ENCODE peak calls at places on chromosomes 3 and 15, in four cellular contexts. U, X, S and W are unnamed samples.

GRCh38 chr3:134094491-134094890 is 64.8 kb upstream of the SLCO2A1 start:
- DNase-seq in U (no peak), X (no peak), S (no peak), W (no peak)

GRCh38 chr15:95303659-95304058 is 1026.8 kb upstream of the NR2F2 start:
- DNase-seq in U (no peak), X (no peak), S (no peak), W (no peak)

GRCh38 chr3:114860526-114860925 is 286.6 kb downstream of the ZBTB20 start:
- DNase-seq in U (no peak), X (no peak), S (no peak), W (no peak)

GRCh38 chr15:60426870-60427528 is 29.2 kb upstream of the ANXA2 start:
- DNase-seq in U (no peak), X (no peak), S (no peak), W (no peak)

GRCh38 chr3:14150491-14151230 is 25.8 kb downstream of the TMEM43 start:
- DNase-seq in U (no peak), X (no peak), S (no peak), W (no peak)

GRCh38 chr3:165903885-165904284 is 66.7 kb upstream of the BCHE start:
- DNase-seq in U (no peak), X (no peak), S (no peak), W (no peak)

GRCh38 chr15:76576526-76577279 is 240.1 kb downstream of the ISL2 start:
- DNase-seq in U (no peak), X (peak), S (peak), W (peak)

GRCh38 chr3:113546414-113546893 is 14.1 kb downstream of the SIDT1 start:
- DNase-seq in U (no peak), X (no peak), S (no peak), W (no peak)

GRCh38 chr3:72888546-72889309 is 882 bp downstream of the GXYLT2 start:
- DNase-seq in U (no peak), X (no peak), S (peak), W (peak)

GRCh38 chr3:50010959-50011358 is 71.0 kb downstream of the RBM6 start:
- DNase-seq in U (no peak), X (no peak), S (no peak), W (no peak)

GRCh38 chr3:146747928-146748327 is 142.8 kb upstream of the PLSCR5 start:
- DNase-seq in U (no peak), X (no peak), S (no peak), W (no peak)

GRCh38 chr3:48142316-48142870 is 45.8 kb downstream of the CDC25A start:
- DNase-seq in U (peak), X (no peak), S (no peak), W (no peak)

GRCh38 chr15:39736646-39737550 is 45.7 kb downstream of the FSIP1 start:
- DNase-seq in U (no peak), X (no peak), S (peak), W (no peak)

GRCh38 chr15:66761723-66762595 is 59.9 kb downstream of the SMAD6 start:
- DNase-seq in U (no peak), X (no peak), S (no peak), W (no peak)

GRCh38 chr3:50089603-50089945 is 855 bp downstream of the RBM5 start:
- DNase-seq in U (no peak), X (no peak), S (no peak), W (no peak)

GRCh38 chr3:182917134-182917533 is 63.2 kb downstream of the DCUN1D1 start:
- DNase-seq in U (no peak), X (no peak), S (no peak), W (no peak)

GRCh38 chr3:99954914-99955644 is 137.4 kb downstream of the CMSS1 start:
- DNase-seq in U (no peak), X (no peak), S (no peak), W (no peak)

GRCh38 chr3:5729852-5730251 is 542.3 kb downstream of the EDEM1 start:
- DNase-seq in U (no peak), X (no peak), S (no peak), W (no peak)

GRCh38 chr15:74196175-74196574 is 6.4 kb downstream of the STRA6 start:
- DNase-seq in U (no peak), X (no peak), S (peak), W (peak)

GRCh38 chr3:130490246-130490645 is 26.7 kb upstream of the COL6A6 start:
- DNase-seq in U (no peak), X (no peak), S (no peak), W (no peak)

GRCh38 chr3:106059953-106060517 is 191.2 kb upstream of the CBLB start:
- DNase-seq in U (no peak), X (no peak), S (no peak), W (no peak)

GRCh38 chr3:106056919-106057318 is 188.1 kb upstream of the CBLB start:
- DNase-seq in U (no peak), X (no peak), S (no peak), W (no peak)

GRCh38 chr3:106063909-106064308 is 195.1 kb upstream of the CBLB start:
- DNase-seq in U (no peak), X (no peak), S (no peak), W (no peak)

DNA sequence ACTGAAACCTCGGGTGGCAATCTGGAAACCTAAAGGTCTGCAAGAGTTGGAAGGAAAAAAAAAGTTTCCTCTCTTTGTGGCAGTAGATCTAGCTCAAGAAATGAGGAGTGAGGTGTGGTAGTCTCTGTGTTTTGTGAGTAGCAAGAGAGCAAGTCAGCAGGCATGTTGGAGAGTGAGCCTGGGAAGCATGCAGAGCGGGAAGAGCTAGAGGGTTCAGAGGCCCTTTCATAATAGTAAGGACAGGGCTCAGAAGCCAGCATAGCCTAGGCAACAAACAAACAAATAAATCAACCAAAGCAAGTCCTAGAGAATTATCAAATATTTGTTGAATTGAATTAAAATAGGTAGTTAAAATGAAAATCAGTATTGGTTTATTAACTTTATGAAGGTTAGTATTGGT is 189.7 kb upstream of the CBLB start:
- DNase-seq in U (no peak), X (no peak), S (no peak), W (no peak)
- H3K27ac ChIP-seq in U (no peak), X (no peak), S (peak), W (no peak)

GRCh38 chr3:193554790-193555189 is at the start of gene ATP13A4:
- DNase-seq in U (no peak), X (no peak), S (no peak), W (no peak)
- TF ChIP-seq POLR2A in U (peak), X (peak), S (no peak), W (no peak)

GRCh38 chr3:62119139-62119538 is 254.2 kb downstream of the FEZF2 start:
- DNase-seq in U (no peak), X (no peak), S (no peak), W (no peak)

GRCh38 chr3:62113092-62113491 is 260.3 kb downstream of the FEZF2 start:
- DNase-seq in U (no peak), X (no peak), S (no peak), W (no peak)

GRCh38 chr3:62122819-62123218 is 250.5 kb downstream of the FEZF2 start:
- DNase-seq in U (no peak), X (no peak), S (no peak), W (no peak)

DNA sequence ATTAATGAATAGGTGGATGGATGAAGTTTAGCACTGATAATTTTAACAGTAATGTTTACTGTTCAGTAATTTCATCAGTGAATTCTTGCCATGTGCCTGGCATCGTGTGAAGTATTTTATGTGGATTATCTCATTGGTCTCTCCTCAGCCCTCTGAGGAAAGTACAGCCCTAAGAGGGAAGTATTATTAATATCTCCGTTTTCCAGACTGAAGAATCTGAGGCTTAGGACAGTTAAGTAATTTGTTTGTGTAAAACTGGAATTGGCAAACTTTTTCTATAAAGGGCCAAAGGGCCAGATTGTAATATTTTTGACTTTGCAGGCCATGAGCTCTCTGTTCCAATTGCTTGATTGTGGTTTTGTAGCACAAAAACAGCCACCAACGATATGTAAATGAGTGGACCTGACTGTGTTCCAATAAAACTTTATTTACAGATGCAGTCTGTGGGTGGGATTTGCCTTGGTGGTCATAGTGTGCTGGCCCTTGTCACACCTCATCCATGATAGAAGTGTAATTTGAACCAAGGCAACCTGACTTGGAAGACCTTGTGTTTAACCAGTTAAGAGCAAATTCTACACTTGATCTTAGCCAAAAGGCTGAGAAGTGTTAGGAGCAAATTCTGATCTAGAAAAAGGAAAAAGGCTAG is 255.3 kb downstream of the FEZF2 start:
- DNase-seq in U (no peak), X (no peak), S (no peak), W (no peak)
- H3K27ac ChIP-seq in U (no peak), X (peak), S (no peak), W (no peak)

DNA sequence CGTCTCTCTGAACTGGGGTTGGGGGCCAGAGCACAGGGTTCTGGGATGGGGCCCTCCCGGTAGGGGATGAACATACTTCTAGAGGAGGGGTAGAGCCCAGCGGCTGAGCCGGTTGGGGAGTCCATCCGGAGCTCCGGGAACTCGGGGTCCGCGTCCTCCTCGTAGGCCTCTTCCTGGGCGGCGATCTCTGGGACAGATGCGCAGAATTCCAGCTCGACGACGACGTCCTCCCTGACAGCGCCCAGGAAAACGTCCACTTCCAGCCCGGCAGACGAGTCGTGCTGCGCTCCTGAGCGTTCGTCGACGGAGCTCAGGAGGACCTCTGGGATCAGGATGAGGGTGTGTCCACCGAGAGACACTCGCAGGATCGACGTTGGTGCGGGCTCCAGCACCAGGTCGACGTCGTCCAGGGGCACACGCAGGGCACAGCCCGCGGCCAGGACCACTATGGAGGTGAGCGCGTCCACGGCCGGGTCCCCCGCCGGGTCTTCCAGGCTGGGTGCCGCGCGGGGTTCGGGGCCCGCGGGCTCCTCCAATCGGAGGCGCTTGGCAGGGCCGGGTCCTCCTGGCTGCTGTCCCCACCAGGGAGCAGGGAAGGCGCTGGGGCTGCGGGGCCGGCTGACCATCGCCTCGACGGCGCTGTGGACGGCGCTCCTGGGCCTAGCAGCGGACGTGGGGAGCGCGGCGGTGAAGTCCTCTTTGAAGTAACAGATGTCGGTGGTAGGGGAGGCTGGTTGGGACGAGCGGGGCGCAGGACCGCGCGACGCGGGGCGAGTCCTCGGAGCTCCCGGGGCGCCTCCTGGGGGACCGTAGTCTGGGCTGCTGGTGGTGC is 474 bp downstream of the PRR23B start:
- DNase-seq in U (peak), X (no peak), S (no peak), W (no peak)
- TF ChIP-seq POLR2A in U (no peak), X (no peak), S (no peak), W (no peak)